ENCODE peak calls at places on chromosomes 2 and 18, in six cellular contexts. One of them, this sample, is unnamed.

GRCh38 chr18:25830787-25831186 is 259.6 kb downstream of the SS18 start:
- DNase-seq in NCI-H1048: no peak
- DNase-seq in CD8-positive, alpha-beta T cell: no peak
- DNase-seq in PC-3: no peak
- DNase-seq in IMR-90: peak; percentile 82
- DNase-seq in hypothalamus: no peak
- DNase-seq in this sample: no peak

GRCh38 chr2:42601076-42601475 is 32.6 kb downstream of the MTA3 start:
- DNase-seq in CD8-positive, alpha-beta T cell: no peak
- DNase-seq in PC-3: peak; percentile 3
- DNase-seq in IMR-90: peak; percentile 3
- DNase-seq in hypothalamus: no peak
- DNase-seq in NCI-H1048: no peak
- DNase-seq in this sample: no peak

GRCh38 chr2:96923810-96924774 is 54.2 kb upstream of the SEMA4C start:
- DNase-seq in CD8-positive, alpha-beta T cell: peak; percentile 78
- DNase-seq in IMR-90: no peak
- DNase-seq in hypothalamus: peak; percentile 42
- DNase-seq in NCI-H1048: no peak
- DNase-seq in PC-3: no peak
- DNase-seq in this sample: no peak

GRCh38 chr18:21739604-21740473 is 753 bp upstream of the MIB1 start:
- DNase-seq in CD8-positive, alpha-beta T cell: no peak
- DNase-seq in NCI-H1048: no peak
- DNase-seq in IMR-90: no peak
- DNase-seq in PC-3: no peak
- DNase-seq in hypothalamus: no peak
- DNase-seq in this sample: no peak

GRCh38 chr18:56257215-56257614 is 381.2 kb downstream of the TXNL1 start:
- DNase-seq in IMR-90: peak; percentile 96
- DNase-seq in CD8-positive, alpha-beta T cell: no peak
- DNase-seq in PC-3: peak; percentile 55
- DNase-seq in hypothalamus: no peak
- DNase-seq in NCI-H1048: no peak
- DNase-seq in this sample: no peak

GRCh38 chr2:67476808-67477790 is 80.0 kb downstream of the ETAA1 start:
- DNase-seq in hypothalamus: no peak
- DNase-seq in CD8-positive, alpha-beta T cell: no peak
- DNase-seq in NCI-H1048: no peak
- DNase-seq in PC-3: peak; percentile 76
- DNase-seq in IMR-90: peak; percentile 81
- DNase-seq in this sample: peak; percentile 78

GRCh38 chr2:20531633-20532262 is 84.9 kb downstream of the RHOB start:
- DNase-seq in hypothalamus: no peak
- DNase-seq in IMR-90: no peak
- DNase-seq in NCI-H1048: no peak
- DNase-seq in CD8-positive, alpha-beta T cell: no peak
- DNase-seq in PC-3: no peak
- DNase-seq in this sample: no peak

GRCh38 chr2:234983011-234983726 is 31.4 kb downstream of the SH3BP4 start:
- DNase-seq in CD8-positive, alpha-beta T cell: no peak
- DNase-seq in IMR-90: no peak
- DNase-seq in NCI-H1048: no peak
- DNase-seq in PC-3: no peak
- DNase-seq in hypothalamus: no peak
- DNase-seq in this sample: no peak

GRCh38 chr2:219302412-219302968 is 6.7 kb downstream of the PTPRN start:
- DNase-seq in NCI-H1048: no peak
- DNase-seq in hypothalamus: no peak
- DNase-seq in PC-3: no peak
- DNase-seq in IMR-90: no peak
- DNase-seq in CD8-positive, alpha-beta T cell: no peak
- DNase-seq in this sample: no peak

GRCh38 chr2:30240162-30240696 is 8.9 kb downstream of the LBH start:
- DNase-seq in CD8-positive, alpha-beta T cell: peak; percentile 47
- DNase-seq in NCI-H1048: no peak
- DNase-seq in IMR-90: no peak
- DNase-seq in hypothalamus: no peak
- DNase-seq in PC-3: no peak
- DNase-seq in this sample: no peak

GRCh38 chr2:1731512-1731962 is 12.8 kb downstream of the PXDN start:
- DNase-seq in IMR-90: peak; percentile 86
- DNase-seq in PC-3: peak; percentile 78
- DNase-seq in hypothalamus: no peak
- DNase-seq in NCI-H1048: no peak
- DNase-seq in CD8-positive, alpha-beta T cell: no peak
- DNase-seq in this sample: no peak

GRCh38 chr2:3025984-3026383 is 351.6 kb downstream of the EIPR1 start:
- DNase-seq in NCI-H1048: no peak
- DNase-seq in IMR-90: no peak
- DNase-seq in hypothalamus: no peak
- DNase-seq in CD8-positive, alpha-beta T cell: no peak
- DNase-seq in PC-3: no peak
- DNase-seq in this sample: no peak

This sample was measured in SK-N-MC.